ENCODE peak calls at places on chromosomes 7 and 10, in eight cellular contexts. H is psoas muscle, D is LNCaP clone FGC, G is kidney, J is HCT116, K is cardiac fibroblast, M is ovary, W is AG10803. O is an unnamed sample.

GRCh38 chr10:88553116-88553752 is 29.9 kb downstream of the RNLS start:
- DNase-seq in H (peak), D (peak), G (no peak), J (peak), K (peak), M (peak), W (peak), O (peak)

GRCh38 chr7:120110169-120110568 is 162.8 kb upstream of the KCND2 start:
- DNase-seq in H (no peak), D (peak), G (no peak), J (no peak), K (no peak), M (no peak), W (no peak), O (no peak)

GRCh38 chr7:96686305-96686704 is 23.3 kb downstream of the SEM1 start:
- DNase-seq in H (no peak), D (no peak), G (no peak), J (no peak), K (no peak), M (no peak), W (peak), O (peak)

GRCh38 chr10:1370298-1370697 is 314.1 kb downstream of the WDR37 start:
- DNase-seq in H (no peak), D (no peak), G (no peak), J (no peak), K (no peak), M (no peak), W (no peak), O (no peak)

GRCh38 chr7:123367508-123368122 is 166.8 kb downstream of the IQUB start:
- DNase-seq in H (no peak), D (peak), G (no peak), J (peak), K (peak), M (no peak), W (peak), O (peak)

GRCh38 chr10:129851941-129852650 is 112.0 kb downstream of the EBF3 start:
- DNase-seq in H (no peak), D (no peak), G (no peak), J (no peak), K (no peak), M (no peak), W (no peak), O (no peak)

GRCh38 chr10:101625821-101626412 is 37.8 kb downstream of the DPCD start:
- DNase-seq in H (no peak), D (no peak), G (peak), J (no peak), K (no peak), M (no peak), W (no peak), O (no peak)

GRCh38 chr7:115662120-115662519 is 368.4 kb downstream of the TFEC start:
- DNase-seq in H (no peak), D (no peak), G (no peak), J (no peak), K (no peak), M (no peak), W (peak), O (no peak)

GRCh38 chr10:536371-536925 is 153.0 kb downstream of the DIP2C start:
- DNase-seq in H (no peak), D (no peak), G (no peak), J (no peak), K (peak), M (no peak), W (peak), O (no peak)

DNA sequence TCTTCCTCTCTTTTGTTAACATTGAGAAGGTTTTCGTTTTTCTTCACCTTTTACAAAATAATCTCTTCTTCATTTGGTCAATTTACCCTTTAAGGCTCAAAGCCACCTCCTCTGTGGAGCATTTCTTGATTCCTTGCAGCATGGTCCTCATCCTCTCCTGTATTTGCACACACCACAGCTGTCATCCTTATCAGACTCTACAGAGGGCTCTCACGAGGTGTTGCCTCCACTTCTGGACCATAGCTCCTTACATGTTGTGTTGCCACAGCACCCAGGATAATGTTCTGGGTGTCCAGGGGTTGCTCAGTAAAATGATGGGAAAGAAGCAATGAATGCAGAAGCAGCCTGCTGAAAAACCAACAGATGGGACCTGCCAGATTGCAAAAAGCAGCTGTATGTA is 192.8 kb downstream of the SH2D4B start:
- DNase-seq in H (no peak), D (no peak), G (no peak), J (no peak), K (no peak), M (no peak), W (no peak), O (no peak)
- H3K4me3 ChIP-seq in H (no peak), D (no peak), G (no peak), J (no peak), K (no peak), M (no peak), W (no peak), O (no peak)

GRCh38 chr10:10528563-10528910 is 489.1 kb upstream of the CELF2 start:
- DNase-seq in H (no peak), D (no peak), G (no peak), J (no peak), K (peak), M (no peak), W (no peak), O (peak)

GRCh38 chr10:10533417-10533816 is 484.3 kb upstream of the CELF2 start:
- DNase-seq in H (no peak), D (no peak), G (no peak), J (no peak), K (peak), M (no peak), W (no peak), O (no peak)

GRCh38 chr10:10527861-10528562 is 489.7 kb upstream of the CELF2 start:
- DNase-seq in H (no peak), D (no peak), G (no peak), J (no peak), K (no peak), M (no peak), W (no peak), O (no peak)

GRCh38 chr10:10530313-10530712 is 487.4 kb upstream of the CELF2 start:
- DNase-seq in H (no peak), D (no peak), G (no peak), J (no peak), K (peak), M (no peak), W (no peak), O (no peak)

GRCh38 chr10:10532274-10532673 is 485.4 kb upstream of the CELF2 start:
- DNase-seq in H (no peak), D (no peak), G (no peak), J (no peak), K (no peak), M (no peak), W (no peak), O (no peak)
- H3K4me3 ChIP-seq in H (no peak), D (no peak), G (no peak), J (no peak), K (no peak), M (no peak), W (no peak), O (no peak)

GRCh38 chr10:44865289-44865671 is 45.9 kb upstream of the TMEM72 start:
- DNase-seq in H (peak), D (no peak), G (no peak), J (no peak), K (no peak), M (no peak), W (no peak), O (no peak)
- H3K4me3 ChIP-seq in H (peak), D (no peak), G (peak), J (peak), K (peak), M (no peak), W (peak), O (no peak)

GRCh38 chr10:73581912-73582311 is 9.2 kb downstream of the USP54 start:
- DNase-seq in H (no peak), D (no peak), G (no peak), J (no peak), K (no peak), M (no peak), W (no peak), O (no peak)

GRCh38 chr10:73577788-73578187 is 13.4 kb downstream of the USP54 start:
- DNase-seq in H (peak), D (peak), G (no peak), J (no peak), K (peak), M (peak), W (peak), O (peak)

GRCh38 chr10:73576890-73577591 is 14.1 kb downstream of the USP54 start:
- DNase-seq in H (no peak), D (no peak), G (no peak), J (no peak), K (no peak), M (no peak), W (no peak), O (no peak)

GRCh38 chr10:73576178-73576889 is 14.8 kb downstream of the USP54 start:
- DNase-seq in H (no peak), D (peak), G (no peak), J (no peak), K (peak), M (no peak), W (peak), O (peak)
- H3K4me3 ChIP-seq in H (peak), D (peak), G (no peak), J (no peak), K (peak), M (peak), W (no peak), O (peak)

O was measured in astrocyte of the spinal cord.